ENCODE peak calls at places on chromosome 13, in four cellular contexts. B, N, U and V are unnamed samples.

GRCh38 chr13:40171566-40171965 is 494.9 kb downstream of the FOXO1 start:
- DNase-seq in B (no peak), N (no peak), U (no peak), V (no peak)

GRCh38 chr13:23889598-23890224 is 511 bp upstream of the MIPEP start:
- DNase-seq in B (no peak), N (no peak), U (peak), V (no peak)

GRCh38 chr13:31045621-31046081 is 113.2 kb downstream of the TEX26 start:
- DNase-seq in B (peak), N (peak), U (peak), V (no peak)

GRCh38 chr13:25059166-25059565 is 36.8 kb upstream of the PABPC3 start:
- DNase-seq in B (no peak), N (no peak), U (no peak), V (no peak)

GRCh38 chr13:113164492-113164891 is 6.0 kb downstream of the PROZ start:
- DNase-seq in B (no peak), N (no peak), U (no peak), V (no peak)

GRCh38 chr13:105974380-105974779 is 561.1 kb downstream of the EFNB2 start:
- DNase-seq in B (no peak), N (no peak), U (no peak), V (no peak)

GRCh38 chr13:21897140-21897539 is 226.3 kb downstream of the FGF9 start:
- DNase-seq in B (no peak), N (no peak), U (no peak), V (no peak)

GRCh38 chr13:47117268-47117667 is 220.4 kb upstream of the HTR2A start:
- DNase-seq in B (peak), N (no peak), U (peak), V (no peak)

GRCh38 chr13:108621421-108621820 is 8.0 kb upstream of the MYO16 start:
- DNase-seq in B (no peak), N (no peak), U (no peak), V (no peak)

GRCh38 chr13:51370116-51370515 is 30.6 kb downstream of the SERPINE3 start:
- DNase-seq in B (no peak), N (no peak), U (no peak), V (no peak)

GRCh38 chr13:95391325-95391724 is 90.1 kb upstream of the ABCC4 start:
- DNase-seq in B (no peak), N (no peak), U (no peak), V (no peak)

GRCh38 chr13:54301085-54301484 is 1272.5 kb downstream of the OLFM4 start:
- DNase-seq in B (no peak), N (no peak), U (no peak), V (no peak)

GRCh38 chr13:31322025-31322424 is 122.2 kb downstream of the B3GLCT start:
- DNase-seq in B (no peak), N (no peak), U (no peak), V (no peak)

GRCh38 chr13:87259479-87260083 is 411.6 kb upstream of the SLITRK5 start:
- DNase-seq in B (no peak), N (no peak), U (no peak), V (no peak)

GRCh38 chr13:102317593-102317992 is 84.3 kb downstream of the FGF14 start:
- DNase-seq in B (no peak), N (peak), U (peak), V (no peak)

GRCh38 chr13:44903596-44903995 is 85.7 kb downstream of the NUFIP1 start:
- DNase-seq in B (peak), N (peak), U (peak), V (no peak)

GRCh38 chr13:44801990-44802389 is 187.3 kb downstream of the NUFIP1 start:
- DNase-seq in B (peak), N (no peak), U (peak), V (no peak)

GRCh38 chr13:24288870-24289269 is 20.5 kb upstream of the C1QTNF9 start:
- DNase-seq in B (no peak), N (no peak), U (no peak), V (no peak)

DNA sequence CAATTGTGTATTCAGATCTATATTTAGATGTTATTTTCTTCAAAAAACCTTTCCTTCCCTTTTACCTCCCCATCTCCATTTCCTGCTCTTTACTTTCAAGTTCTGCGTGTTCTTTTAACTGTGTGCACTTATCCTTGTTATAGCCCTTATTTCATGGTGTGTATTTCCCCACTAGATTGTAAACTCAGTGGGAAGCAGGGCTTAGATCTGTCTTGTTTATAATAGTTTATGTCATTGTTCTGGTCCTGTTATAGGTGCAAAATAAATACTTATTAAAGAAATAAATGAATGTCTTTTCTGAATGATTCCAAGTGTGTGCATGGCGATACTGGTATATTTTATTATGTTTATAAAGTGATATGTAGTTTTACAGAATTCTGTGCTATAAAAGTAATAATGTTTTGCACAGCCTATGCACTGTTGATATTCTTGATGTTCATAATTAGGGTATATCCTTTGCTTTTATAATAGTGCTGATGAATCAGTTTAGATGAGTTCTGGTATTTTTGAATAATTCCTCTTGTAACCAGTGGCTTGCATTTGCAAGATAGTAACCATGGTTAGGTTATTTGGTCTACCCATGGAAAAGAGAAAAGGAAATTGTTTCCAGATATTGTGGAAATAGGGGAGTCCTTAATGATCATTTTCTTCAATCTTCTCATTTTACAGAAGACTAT is 12.1 kb downstream of the NDFIP2 start:
- DNase-seq in B (no peak), N (no peak), U (no peak), V (no peak)
- TF ChIP-seq CTCF in B (no peak), N (no peak), U (no peak), V (no peak)

GRCh38 chr13:81018936-81019335 is 678.0 kb upstream of the SPRY2 start:
- DNase-seq in B (no peak), N (no peak), U (no peak), V (no peak)

GRCh38 chr13:81020010-81020409 is 679.1 kb upstream of the SPRY2 start:
- DNase-seq in B (no peak), N (no peak), U (no peak), V (no peak)

GRCh38 chr13:81012031-81012430 is 671.1 kb upstream of the SPRY2 start:
- DNase-seq in B (no peak), N (no peak), U (no peak), V (no peak)

GRCh38 chr13:81021284-81021683 is 680.4 kb upstream of the SPRY2 start:
- DNase-seq in B (no peak), N (no peak), U (no peak), V (no peak)

GRCh38 chr13:81017525-81018152 is 676.7 kb upstream of the SPRY2 start:
- DNase-seq in B (peak), N (no peak), U (peak), V (no peak)
- TF ChIP-seq CTCF in B (peak), N (no peak), U (peak), V (peak)

DNA sequence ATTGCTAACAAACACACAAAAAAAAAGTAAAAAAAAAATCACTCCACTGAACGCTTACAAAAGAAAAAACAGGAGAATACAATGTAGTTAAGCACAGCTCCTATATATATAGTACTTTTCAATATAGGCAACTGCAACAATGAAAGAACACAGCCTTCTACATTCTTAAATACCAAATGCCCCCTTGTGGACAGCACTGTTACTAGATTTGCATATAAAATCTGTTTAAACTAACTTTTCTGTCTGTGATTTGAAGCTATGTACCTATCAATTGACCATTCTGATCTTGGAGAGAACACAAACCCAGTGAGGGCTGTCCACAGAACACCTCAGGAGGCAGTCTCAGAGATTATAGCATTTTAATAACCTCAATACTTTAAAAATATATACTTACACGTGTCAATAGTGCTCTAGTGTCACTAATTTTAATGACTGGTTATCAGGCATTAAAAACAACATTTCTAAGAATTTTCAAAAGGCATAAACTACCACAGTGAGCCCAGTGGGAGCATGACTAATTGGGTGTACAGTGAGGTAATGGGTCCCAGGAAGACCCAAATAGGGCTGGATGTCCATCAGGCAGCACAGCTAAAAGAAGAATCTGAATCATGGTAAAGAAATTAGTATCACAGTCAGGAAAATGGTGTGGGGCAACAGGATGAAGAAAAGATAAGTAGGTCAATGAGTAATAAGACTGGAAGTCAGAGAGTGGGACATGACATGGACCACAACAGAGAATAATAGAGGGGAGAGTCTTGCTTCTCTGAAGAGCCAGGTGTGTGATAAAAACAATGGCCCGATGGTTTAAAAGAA is 22.2 kb downstream of the CCDC169 start:
- DNase-seq in B (peak), N (no peak), U (peak), V (peak)
- TF ChIP-seq CTCF in B (peak), N (peak), U (peak), V (peak)

GRCh38 chr13:110957181-110957884 is 42.5 kb upstream of the ANKRD10 start:
- DNase-seq in B (peak), N (no peak), U (no peak), V (peak)
- TF ChIP-seq CTCF in B (peak), N (no peak), U (no peak), V (peak)